ENCODE peak calls at places on chromosomes 3 and 15, in six cellular contexts. A is uterus, T is LoVo, I is ACHN, L is substantia nigra, N is hepatic stellate cell. X is an unnamed sample.

GRCh38 chr3:134640872-134641470 is 9.9 kb downstream of the KY start:
- DNase-seq in A (no peak), T (peak; percentile 18), I (peak; percentile 29), L (no peak), N (peak; percentile 59), X (peak; percentile 51)

GRCh38 chr3:67064105-67064504 is 66.0 kb downstream of the KBTBD8 start:
- DNase-seq in A (no peak), T (no peak), I (peak; percentile 5), L (no peak), N (peak; percentile 5), X (no peak)

GRCh38 chr3:102141096-102141912 is 292.0 kb downstream of the NFKBIZ start:
- DNase-seq in A (no peak), T (no peak), I (no peak), L (no peak), N (no peak), X (no peak)

GRCh38 chr3:16171009-16171408 is 3.5 kb upstream of the GALNT15 start:
- DNase-seq in A (no peak), T (no peak), I (no peak), L (no peak), N (no peak), X (no peak)

GRCh38 chr15:59124261-59124660 is 19.3 kb downstream of the CCNB2 start:
- DNase-seq in A (no peak), T (no peak), I (no peak), L (no peak), N (no peak), X (no peak)

GRCh38 chr3:117602054-117602644 is 892.6 kb downstream of the TUSC7 start:
- DNase-seq in A (no peak), T (no peak), I (no peak), L (no peak), N (no peak), X (no peak)

GRCh38 chr3:58531956-58532355 is 5.0 kb downstream of the ACOX2 start:
- DNase-seq in A (no peak), T (no peak), I (peak; percentile 19), L (no peak), N (no peak), X (no peak)

GRCh38 chr3:109897734-109898133 is 560.4 kb upstream of the DPPA4 start:
- DNase-seq in A (no peak), T (no peak), I (no peak), L (no peak), N (no peak), X (no peak)

GRCh38 chr3:23442598-23443383 is 239.7 kb downstream of the UBE2E2 start:
- DNase-seq in A (no peak), T (no peak), I (peak; percentile 4), L (no peak), N (no peak), X (no peak)

GRCh38 chr3:62818347-62818746 is 56.9 kb downstream of the CADPS start:
- DNase-seq in A (no peak), T (no peak), I (no peak), L (no peak), N (no peak), X (no peak)

GRCh38 chr3:42613462-42613861 is 13.0 kb downstream of the NKTR start:
- DNase-seq in A (no peak), T (no peak), I (peak; percentile 33), L (no peak), N (no peak), X (peak; percentile 27)

GRCh38 chr3:58414538-58415197 is 19.0 kb downstream of the PDHB start:
- DNase-seq in A (peak; percentile 50), T (peak; percentile 65), I (peak; percentile 57), L (no peak), N (peak; percentile 49), X (peak; percentile 52)

GRCh38 chr15:37483779-37484178 is 383.4 kb upstream of the MEIS2 start:
- DNase-seq in A (no peak), T (no peak), I (no peak), L (no peak), N (no peak), X (no peak)

GRCh38 chr3:193134895-193135294 is 106.1 kb upstream of the PLAAT1 start:
- DNase-seq in A (no peak), T (peak; percentile 11), I (peak; percentile 38), L (no peak), N (peak; percentile 5), X (no peak)

GRCh38 chr15:88833196-88833595 is 30.0 kb downstream of the ACAN start:
- DNase-seq in A (no peak), T (no peak), I (no peak), L (no peak), N (peak; percentile 43), X (no peak)

GRCh38 chr3:27646891-27647290 is 75.2 kb downstream of the EOMES start:
- DNase-seq in A (no peak), T (no peak), I (no peak), L (no peak), N (no peak), X (no peak)

GRCh38 chr3:29324180-29324651 is 43.3 kb downstream of the RBMS3 start:
- DNase-seq in A (peak; percentile 44), T (peak; percentile 29), I (peak; percentile 92), L (no peak), N (peak; percentile 36), X (no peak)

GRCh38 chr3:3560566-3561336 is 238.5 kb upstream of the LRRN1 start:
- DNase-seq in A (no peak), T (no peak), I (no peak), L (no peak), N (no peak), X (no peak)

GRCh38 chr3:33144433-33144832 is 30.6 kb downstream of the CRTAP start:
- DNase-seq in A (no peak), T (no peak), I (peak; percentile 19), L (no peak), N (no peak), X (peak; percentile 1)

GRCh38 chr3:32922078-32922477 is 29.4 kb upstream of the CCR4 start:
- DNase-seq in A (no peak), T (no peak), I (no peak), L (no peak), N (no peak), X (no peak)

GRCh38 chr3:94246136-94246535 is 183.3 kb downstream of the NSUN3 start:
- DNase-seq in A (no peak), T (no peak), I (no peak), L (no peak), N (no peak), X (no peak)